ENCODE peak calls at places on chromosome 13, in eight cellular contexts. One of them, this sample, is unnamed.

GRCh38 chr13:51681037-51681678 is 96.9 kb downstream of the WDFY2 start:
- DNase-seq in mucosa of descending colon: no peak
- DNase-seq in stimulated activated CD4-positive, alpha-beta T cell treated with anti-CD3 and anti-CD28 coated beads, Interleukin-12 subunit alpha, Interleukin-12 subunit beta, amount 100 ng/mL, for 4 hours: no peak
- DNase-seq in activated naive CD4-positive, alpha-beta T cell treated with Interleukin-2 at 50 U/mL for 16 hours: no peak
- DNase-seq in NCI-H2081: no peak
- DNase-seq in KG1: no peak
- DNase-seq in NCI-H1105 treated with DMSO at 0.1 percent for 48 hours: no peak
- DNase-seq in GM13977: no peak
- DNase-seq in this sample: no peak

GRCh38 chr13:94968040-94968756 is 255.9 kb upstream of the SOX21 start:
- DNase-seq in mucosa of descending colon: no peak
- DNase-seq in stimulated activated CD4-positive, alpha-beta T cell treated with anti-CD3 and anti-CD28 coated beads, Interleukin-12 subunit alpha, Interleukin-12 subunit beta, amount 100 ng/mL, for 4 hours: no peak
- DNase-seq in activated naive CD4-positive, alpha-beta T cell treated with Interleukin-2 at 50 U/mL for 16 hours: no peak
- DNase-seq in NCI-H2081: no peak
- DNase-seq in KG1: no peak
- DNase-seq in NCI-H1105 treated with DMSO at 0.1 percent for 48 hours: no peak
- DNase-seq in GM13977: peak
- DNase-seq in this sample: no peak

GRCh38 chr13:113786262-113786841 is 27.3 kb downstream of the TMEM255B start:
- DNase-seq in mucosa of descending colon: no peak
- DNase-seq in stimulated activated CD4-positive, alpha-beta T cell treated with anti-CD3 and anti-CD28 coated beads, Interleukin-12 subunit alpha, Interleukin-12 subunit beta, amount 100 ng/mL, for 4 hours: no peak
- DNase-seq in activated naive CD4-positive, alpha-beta T cell treated with Interleukin-2 at 50 U/mL for 16 hours: no peak
- DNase-seq in NCI-H2081: no peak
- DNase-seq in KG1: no peak
- DNase-seq in NCI-H1105 treated with DMSO at 0.1 percent for 48 hours: no peak
- DNase-seq in GM13977: no peak
- DNase-seq in this sample: no peak

GRCh38 chr13:104980571-104980970 is 1554.9 kb downstream of the EFNB2 start:
- DNase-seq in mucosa of descending colon: no peak
- DNase-seq in stimulated activated CD4-positive, alpha-beta T cell treated with anti-CD3 and anti-CD28 coated beads, Interleukin-12 subunit alpha, Interleukin-12 subunit beta, amount 100 ng/mL, for 4 hours: no peak
- DNase-seq in activated naive CD4-positive, alpha-beta T cell treated with Interleukin-2 at 50 U/mL for 16 hours: no peak
- DNase-seq in NCI-H2081: no peak
- DNase-seq in KG1: no peak
- DNase-seq in NCI-H1105 treated with DMSO at 0.1 percent for 48 hours: no peak
- DNase-seq in GM13977: no peak
- DNase-seq in this sample: no peak

GRCh38 chr13:26246154-26246553 is 7.8 kb upstream of the CDK8 start:
- DNase-seq in mucosa of descending colon: no peak
- DNase-seq in stimulated activated CD4-positive, alpha-beta T cell treated with anti-CD3 and anti-CD28 coated beads, Interleukin-12 subunit alpha, Interleukin-12 subunit beta, amount 100 ng/mL, for 4 hours: no peak
- DNase-seq in activated naive CD4-positive, alpha-beta T cell treated with Interleukin-2 at 50 U/mL for 16 hours: no peak
- DNase-seq in NCI-H2081: no peak
- DNase-seq in KG1: no peak
- DNase-seq in NCI-H1105 treated with DMSO at 0.1 percent for 48 hours: no peak
- DNase-seq in GM13977: no peak
- DNase-seq in this sample: peak

GRCh38 chr13:67230774-67231480 is 791 bp upstream of the PCDH9 start:
- DNase-seq in mucosa of descending colon: peak
- DNase-seq in stimulated activated CD4-positive, alpha-beta T cell treated with anti-CD3 and anti-CD28 coated beads, Interleukin-12 subunit alpha, Interleukin-12 subunit beta, amount 100 ng/mL, for 4 hours: peak
- DNase-seq in activated naive CD4-positive, alpha-beta T cell treated with Interleukin-2 at 50 U/mL for 16 hours: peak
- DNase-seq in NCI-H2081: peak
- DNase-seq in KG1: peak
- DNase-seq in NCI-H1105 treated with DMSO at 0.1 percent for 48 hours: peak
- DNase-seq in GM13977: peak
- DNase-seq in this sample: peak

GRCh38 chr13:62906896-62907295 is 1491.2 kb upstream of the PCDH20 start:
- DNase-seq in mucosa of descending colon: no peak
- DNase-seq in stimulated activated CD4-positive, alpha-beta T cell treated with anti-CD3 and anti-CD28 coated beads, Interleukin-12 subunit alpha, Interleukin-12 subunit beta, amount 100 ng/mL, for 4 hours: no peak
- DNase-seq in activated naive CD4-positive, alpha-beta T cell treated with Interleukin-2 at 50 U/mL for 16 hours: no peak
- DNase-seq in NCI-H2081: no peak
- DNase-seq in KG1: no peak
- DNase-seq in NCI-H1105 treated with DMSO at 0.1 percent for 48 hours: no peak
- DNase-seq in GM13977: no peak
- DNase-seq in this sample: no peak

GRCh38 chr13:36431204-36432105 is 840 bp upstream of the CCNA1 start:
- DNase-seq in mucosa of descending colon: no peak
- DNase-seq in stimulated activated CD4-positive, alpha-beta T cell treated with anti-CD3 and anti-CD28 coated beads, Interleukin-12 subunit alpha, Interleukin-12 subunit beta, amount 100 ng/mL, for 4 hours: no peak
- DNase-seq in activated naive CD4-positive, alpha-beta T cell treated with Interleukin-2 at 50 U/mL for 16 hours: no peak
- DNase-seq in NCI-H2081: peak
- DNase-seq in KG1: no peak
- DNase-seq in NCI-H1105 treated with DMSO at 0.1 percent for 48 hours: peak
- DNase-seq in GM13977: peak
- DNase-seq in this sample: no peak

GRCh38 chr13:48402325-48402962 is 10.5 kb downstream of the LPAR6 start:
- DNase-seq in mucosa of descending colon: no peak
- DNase-seq in stimulated activated CD4-positive, alpha-beta T cell treated with anti-CD3 and anti-CD28 coated beads, Interleukin-12 subunit alpha, Interleukin-12 subunit beta, amount 100 ng/mL, for 4 hours: no peak
- DNase-seq in activated naive CD4-positive, alpha-beta T cell treated with Interleukin-2 at 50 U/mL for 16 hours: peak
- DNase-seq in NCI-H2081: no peak
- DNase-seq in KG1: no peak
- DNase-seq in NCI-H1105 treated with DMSO at 0.1 percent for 48 hours: no peak
- DNase-seq in GM13977: no peak
- DNase-seq in this sample: no peak

GRCh38 chr13:31965361-31966066 is 66.1 kb upstream of the FRY start:
- DNase-seq in mucosa of descending colon: no peak
- DNase-seq in stimulated activated CD4-positive, alpha-beta T cell treated with anti-CD3 and anti-CD28 coated beads, Interleukin-12 subunit alpha, Interleukin-12 subunit beta, amount 100 ng/mL, for 4 hours: no peak
- DNase-seq in activated naive CD4-positive, alpha-beta T cell treated with Interleukin-2 at 50 U/mL for 16 hours: no peak
- DNase-seq in NCI-H2081: no peak
- DNase-seq in KG1: no peak
- DNase-seq in NCI-H1105 treated with DMSO at 0.1 percent for 48 hours: no peak
- DNase-seq in GM13977: peak
- DNase-seq in this sample: no peak

GRCh38 chr13:43544011-43544410 is 242.8 kb downstream of the ENOX1 start:
- DNase-seq in mucosa of descending colon: no peak
- DNase-seq in stimulated activated CD4-positive, alpha-beta T cell treated with anti-CD3 and anti-CD28 coated beads, Interleukin-12 subunit alpha, Interleukin-12 subunit beta, amount 100 ng/mL, for 4 hours: no peak
- DNase-seq in activated naive CD4-positive, alpha-beta T cell treated with Interleukin-2 at 50 U/mL for 16 hours: no peak
- DNase-seq in NCI-H2081: no peak
- DNase-seq in KG1: no peak
- DNase-seq in NCI-H1105 treated with DMSO at 0.1 percent for 48 hours: no peak
- DNase-seq in GM13977: no peak
- DNase-seq in this sample: no peak

GRCh38 chr13:35485451-35485850 is 9.0 kb upstream of the MAB21L1 start:
- DNase-seq in mucosa of descending colon: no peak
- DNase-seq in stimulated activated CD4-positive, alpha-beta T cell treated with anti-CD3 and anti-CD28 coated beads, Interleukin-12 subunit alpha, Interleukin-12 subunit beta, amount 100 ng/mL, for 4 hours: no peak
- DNase-seq in activated naive CD4-positive, alpha-beta T cell treated with Interleukin-2 at 50 U/mL for 16 hours: no peak
- DNase-seq in NCI-H2081: peak
- DNase-seq in KG1: no peak
- DNase-seq in NCI-H1105 treated with DMSO at 0.1 percent for 48 hours: no peak
- DNase-seq in GM13977: no peak
- DNase-seq in this sample: no peak

GRCh38 chr13:91459485-91459884 is 61.1 kb downstream of the GPC5 start:
- DNase-seq in mucosa of descending colon: no peak
- DNase-seq in stimulated activated CD4-positive, alpha-beta T cell treated with anti-CD3 and anti-CD28 coated beads, Interleukin-12 subunit alpha, Interleukin-12 subunit beta, amount 100 ng/mL, for 4 hours: no peak
- DNase-seq in activated naive CD4-positive, alpha-beta T cell treated with Interleukin-2 at 50 U/mL for 16 hours: no peak
- DNase-seq in NCI-H2081: no peak
- DNase-seq in KG1: no peak
- DNase-seq in NCI-H1105 treated with DMSO at 0.1 percent for 48 hours: no peak
- DNase-seq in GM13977: no peak
- DNase-seq in this sample: no peak

GRCh38 chr13:44313674-44314073 is 60.0 kb upstream of the SERP2 start:
- DNase-seq in mucosa of descending colon: no peak
- DNase-seq in stimulated activated CD4-positive, alpha-beta T cell treated with anti-CD3 and anti-CD28 coated beads, Interleukin-12 subunit alpha, Interleukin-12 subunit beta, amount 100 ng/mL, for 4 hours: no peak
- DNase-seq in activated naive CD4-positive, alpha-beta T cell treated with Interleukin-2 at 50 U/mL for 16 hours: no peak
- DNase-seq in NCI-H2081: no peak
- DNase-seq in KG1: no peak
- DNase-seq in NCI-H1105 treated with DMSO at 0.1 percent for 48 hours: no peak
- DNase-seq in GM13977: no peak
- DNase-seq in this sample: no peak

GRCh38 chr13:51838235-51838846 is 6.6 kb downstream of the TMEM272 start:
- DNase-seq in mucosa of descending colon: no peak
- DNase-seq in stimulated activated CD4-positive, alpha-beta T cell treated with anti-CD3 and anti-CD28 coated beads, Interleukin-12 subunit alpha, Interleukin-12 subunit beta, amount 100 ng/mL, for 4 hours: no peak
- DNase-seq in activated naive CD4-positive, alpha-beta T cell treated with Interleukin-2 at 50 U/mL for 16 hours: no peak
- DNase-seq in NCI-H2081: no peak
- DNase-seq in KG1: no peak
- DNase-seq in NCI-H1105 treated with DMSO at 0.1 percent for 48 hours: no peak
- DNase-seq in GM13977: no peak
- DNase-seq in this sample: no peak

GRCh38 chr13:21043898-21044297 is 17.5 kb downstream of the LATS2 start:
- DNase-seq in mucosa of descending colon: no peak
- DNase-seq in stimulated activated CD4-positive, alpha-beta T cell treated with anti-CD3 and anti-CD28 coated beads, Interleukin-12 subunit alpha, Interleukin-12 subunit beta, amount 100 ng/mL, for 4 hours: no peak
- DNase-seq in activated naive CD4-positive, alpha-beta T cell treated with Interleukin-2 at 50 U/mL for 16 hours: no peak
- DNase-seq in NCI-H2081: no peak
- DNase-seq in KG1: no peak
- DNase-seq in NCI-H1105 treated with DMSO at 0.1 percent for 48 hours: no peak
- DNase-seq in GM13977: no peak
- DNase-seq in this sample: no peak

GRCh38 chr13:112844879-112845278 is 124.1 kb upstream of the MCF2L start:
- DNase-seq in mucosa of descending colon: no peak
- DNase-seq in stimulated activated CD4-positive, alpha-beta T cell treated with anti-CD3 and anti-CD28 coated beads, Interleukin-12 subunit alpha, Interleukin-12 subunit beta, amount 100 ng/mL, for 4 hours: no peak
- DNase-seq in activated naive CD4-positive, alpha-beta T cell treated with Interleukin-2 at 50 U/mL for 16 hours: no peak
- DNase-seq in NCI-H2081: no peak
- DNase-seq in KG1: no peak
- DNase-seq in NCI-H1105 treated with DMSO at 0.1 percent for 48 hours: no peak
- DNase-seq in GM13977: no peak
- DNase-seq in this sample: no peak

GRCh38 chr13:99911965-99912566 is 59.5 kb downstream of the ZIC5 start:
- DNase-seq in mucosa of descending colon: no peak
- DNase-seq in stimulated activated CD4-positive, alpha-beta T cell treated with anti-CD3 and anti-CD28 coated beads, Interleukin-12 subunit alpha, Interleukin-12 subunit beta, amount 100 ng/mL, for 4 hours: no peak
- DNase-seq in activated naive CD4-positive, alpha-beta T cell treated with Interleukin-2 at 50 U/mL for 16 hours: peak
- DNase-seq in NCI-H2081: peak
- DNase-seq in KG1: no peak
- DNase-seq in NCI-H1105 treated with DMSO at 0.1 percent for 48 hours: no peak
- DNase-seq in GM13977: no peak
- DNase-seq in this sample: no peak

GRCh38 chr13:100131863-100132574 is 43.1 kb downstream of the PCCA start:
- DNase-seq in mucosa of descending colon: no peak
- DNase-seq in stimulated activated CD4-positive, alpha-beta T cell treated with anti-CD3 and anti-CD28 coated beads, Interleukin-12 subunit alpha, Interleukin-12 subunit beta, amount 100 ng/mL, for 4 hours: peak
- DNase-seq in activated naive CD4-positive, alpha-beta T cell treated with Interleukin-2 at 50 U/mL for 16 hours: no peak
- DNase-seq in NCI-H2081: peak
- DNase-seq in KG1: no peak
- DNase-seq in NCI-H1105 treated with DMSO at 0.1 percent for 48 hours: no peak
- DNase-seq in GM13977: no peak
- DNase-seq in this sample: no peak

GRCh38 chr13:103514188-103514587 is 448.0 kb upstream of the SLC10A2 start:
- DNase-seq in mucosa of descending colon: no peak
- DNase-seq in stimulated activated CD4-positive, alpha-beta T cell treated with anti-CD3 and anti-CD28 coated beads, Interleukin-12 subunit alpha, Interleukin-12 subunit beta, amount 100 ng/mL, for 4 hours: no peak
- DNase-seq in activated naive CD4-positive, alpha-beta T cell treated with Interleukin-2 at 50 U/mL for 16 hours: no peak
- DNase-seq in NCI-H2081: no peak
- DNase-seq in KG1: no peak
- DNase-seq in NCI-H1105 treated with DMSO at 0.1 percent for 48 hours: no peak
- DNase-seq in GM13977: no peak
- DNase-seq in this sample: no peak

GRCh38 chr13:113421673-113422270 is 31.5 kb downstream of the ADPRHL1 start:
- DNase-seq in mucosa of descending colon: no peak
- DNase-seq in stimulated activated CD4-positive, alpha-beta T cell treated with anti-CD3 and anti-CD28 coated beads, Interleukin-12 subunit alpha, Interleukin-12 subunit beta, amount 100 ng/mL, for 4 hours: no peak
- DNase-seq in activated naive CD4-positive, alpha-beta T cell treated with Interleukin-2 at 50 U/mL for 16 hours: no peak
- DNase-seq in NCI-H2081: no peak
- DNase-seq in KG1: no peak
- DNase-seq in NCI-H1105 treated with DMSO at 0.1 percent for 48 hours: no peak
- DNase-seq in GM13977: no peak
- DNase-seq in this sample: no peak

GRCh38 chr13:41649659-41650058 is 192.3 kb downstream of the RGCC start:
- DNase-seq in mucosa of descending colon: no peak
- DNase-seq in stimulated activated CD4-positive, alpha-beta T cell treated with anti-CD3 and anti-CD28 coated beads, Interleukin-12 subunit alpha, Interleukin-12 subunit beta, amount 100 ng/mL, for 4 hours: no peak
- DNase-seq in activated naive CD4-positive, alpha-beta T cell treated with Interleukin-2 at 50 U/mL for 16 hours: no peak
- DNase-seq in NCI-H2081: no peak
- DNase-seq in KG1: no peak
- DNase-seq in NCI-H1105 treated with DMSO at 0.1 percent for 48 hours: no peak
- DNase-seq in GM13977: no peak
- DNase-seq in this sample: no peak